ENCODE peak calls at places on chromosomes 7 and 10, in four cellular contexts. U, L, M and Y are unnamed samples.

GRCh38 chr10:56319386-56319785 is 41.7 kb downstream of the ZWINT start:
- DNase-seq in U (no peak), L (peak; percentile 45), M (peak; percentile 76), Y (no peak)

GRCh38 chr10:78763651-78764395 is 304.9 kb upstream of the ZMIZ1 start:
- DNase-seq in U (no peak), L (no peak), M (no peak), Y (no peak)

GRCh38 chr10:21329995-21330627 is 195.4 kb downstream of the SKIDA1 start:
- DNase-seq in U (no peak), L (no peak), M (peak; percentile 92), Y (no peak)

GRCh38 chr7:97006146-97006950 is 995 bp downstream of the DLX6 start:
- DNase-seq in U (peak; percentile 77), L (peak; percentile 7), M (peak; percentile 1), Y (no peak)

GRCh38 chr7:94656925-94657731 is 1.2 kb upstream of the SGCE start:
- DNase-seq in U (peak; percentile 36), L (no peak), M (peak; percentile 40), Y (no peak)

GRCh38 chr10:29671968-29672367 is 37.2 kb upstream of the SVIL start:
- DNase-seq in U (no peak), L (no peak), M (no peak), Y (no peak)

GRCh38 chr10:44192435-44192834 is 192.5 kb downstream of the CXCL12 start:
- DNase-seq in U (no peak), L (no peak), M (no peak), Y (no peak)

GRCh38 chr7:38211486-38211885 is 33.4 kb downstream of the STARD3NL start:
- DNase-seq in U (no peak), L (no peak), M (no peak), Y (no peak)

GRCh38 chr7:111796671-111797070 is 234.4 kb upstream of the IMMP2L start:
- DNase-seq in U (no peak), L (peak; percentile 10), M (peak; percentile 4), Y (no peak)

GRCh38 chr7:139078911-139079310 is 30.6 kb downstream of the ZC3HAV1 start:
- DNase-seq in U (no peak), L (peak; percentile 49), M (no peak), Y (no peak)

GRCh38 chr10:3172081-3172445 is 519 bp downstream of the PITRM1 start:
- DNase-seq in U (no peak), L (peak; percentile 58), M (peak; percentile 78), Y (no peak)

GRCh38 chr7:98214811-98215321 is 3.6 kb downstream of the BHLHA15 start:
- DNase-seq in U (no peak), L (no peak), M (no peak), Y (no peak)

GRCh38 chr7:101678713-101679112 is 49.6 kb upstream of the MYL10 start:
- DNase-seq in U (no peak), L (no peak), M (peak; percentile 50), Y (no peak)

GRCh38 chr7:85041599-85042216 is 145.1 kb downstream of the SEMA3D start:
- DNase-seq in U (peak; percentile 39), L (peak; percentile 79), M (peak; percentile 69), Y (peak; percentile 24)

GRCh38 chr10:89301231-89301630 is 615 bp upstream of the IFIT2 start:
- DNase-seq in U (no peak), L (peak; percentile 94), M (peak; percentile 43), Y (peak; percentile 54)

GRCh38 chr7:129434172-129434845 is at the start of gene STRIP2:
- DNase-seq in U (peak; percentile 93), L (peak; percentile 88), M (peak; percentile 67), Y (peak; percentile 37)

GRCh38 chr10:91775731-91776130 is 22.5 kb upstream of the TNKS2 start:
- DNase-seq in U (no peak), L (no peak), M (no peak), Y (no peak)